ENCODE peak calls at places on chromosomes 4 and X, in five cellular contexts. Z is stimulated activated CD4-positive, alpha-beta T cell treated with anti-CD3 and anti-CD28 coated beads, Interleukin-12 subunit alpha, Interleukin-12 subunit beta, amount 100 ng/mL, for 4 hours; E is stimulated activated CD8-positive, alpha-beta memory T cell treated with anti-CD3 and anti-CD28 coated beads, Interleukin-15, amount 100 ng/mL, for 24 hours; S is fibroblast of mammary gland; O is NCI-H748 treated with DMSO at 0.1 percent for 48 hours. K is an unnamed sample.

GRCh38 chr4:41611881-41612871 is 74.2 kb downstream of the LIMCH1 start:
- DNase-seq in Z (no peak), E (no peak), S (no peak), O (peak), K (no peak)

GRCh38 chr4:84325625-84326024 is 173.5 kb downstream of the NKX6-1 start:
- DNase-seq in Z (no peak), E (no peak), S (no peak), O (no peak), K (no peak)

GRCh38 chr4:138576684-138577083 is 334.5 kb upstream of the SLC7A11 start:
- DNase-seq in Z (no peak), E (no peak), S (peak), O (no peak), K (no peak)

GRCh38 chrX:29948653-29949052 is 266.7 kb upstream of the MAGEB2 start:
- DNase-seq in Z (no peak), E (no peak), S (peak), O (no peak), K (no peak)

GRCh38 chr4:148850257-148850995 is 408.2 kb upstream of the NR3C2 start:
- DNase-seq in Z (no peak), E (no peak), S (no peak), O (no peak), K (no peak)

GRCh38 chrX:39175418-39176057 is 374.3 kb downstream of the MID1IP1 start:
- DNase-seq in Z (no peak), E (no peak), S (no peak), O (no peak), K (no peak)

GRCh38 chr4:37981844-37982720 is 21.9 kb downstream of the PTTG2 start:
- DNase-seq in Z (no peak), E (no peak), S (no peak), O (no peak), K (peak)

GRCh38 chrX:17680732-17681413 is 56.4 kb upstream of the SCML1 start:
- DNase-seq in Z (no peak), E (no peak), S (no peak), O (no peak), K (no peak)

GRCh38 chr4:16516796-16517413 is 290.6 kb upstream of the TAPT1 start:
- DNase-seq in Z (no peak), E (no peak), S (peak), O (no peak), K (peak)

GRCh38 chr4:27128431-27128830 is 267.8 kb downstream of the STIM2 start:
- DNase-seq in Z (no peak), E (no peak), S (no peak), O (no peak), K (no peak)

GRCh38 chr4:18847276-18847890 is 825.8 kb upstream of the LCORL start:
- DNase-seq in Z (no peak), E (no peak), S (peak), O (no peak), K (no peak)